ENCODE peak calls at places on chromosome 7, in seven cellular contexts. M is sigmoid colon, B is IMR-90, I is OCI-LY7, N is tibial artery, V is aorta, Y is mesenchymal stem cell. R is an unnamed sample.

GRCh38 chr7:139099181-139099947 is 10.2 kb downstream of the ZC3HAV1 start:
- DNase-seq in I (no peak), N (no peak), Y (peak; percentile 36), V (no peak), B (peak; percentile 23), M (no peak), R (no peak)

GRCh38 chr7:33220231-33220630 is 90.9 kb downstream of the BBS9 start:
- DNase-seq in Y (no peak), N (no peak), M (no peak), I (no peak), V (no peak), B (no peak), R (no peak)

GRCh38 chr7:1248459-1249131 is 15.9 kb downstream of the UNCX start:
- DNase-seq in V (peak; percentile 26), M (no peak), I (no peak), N (no peak), Y (no peak), B (no peak), R (no peak)

GRCh38 chr7:33597181-33597580 is 308.2 kb upstream of the BMPER start:
- DNase-seq in B (no peak), Y (no peak), N (no peak), V (no peak), M (no peak), I (no peak), R (peak; percentile 51)

GRCh38 chr7:38393874-38394273 is 120.4 kb upstream of the TARP start:
- DNase-seq in M (no peak), N (no peak), B (no peak), V (no peak), I (peak; percentile 15), Y (no peak), R (no peak)

GRCh38 chr7:11650030-11650429 is 182.0 kb downstream of the THSD7A start:
- DNase-seq in B (no peak), M (no peak), Y (peak; percentile 5), N (no peak), V (no peak), I (no peak), R (no peak)

GRCh38 chr7:11191574-11192220 is 218.0 kb downstream of the PHF14 start:
- DNase-seq in B (no peak), V (no peak), N (no peak), M (no peak), I (no peak), Y (no peak), R (no peak)

GRCh38 chr7:128859232-128860157 is 3.2 kb upstream of the ATP6V1F start:
- DNase-seq in V (no peak), I (peak; percentile 28), N (no peak), B (no peak), Y (no peak), M (no peak), R (no peak)

GRCh38 chr7:150986099-150986512 is 4.7 kb upstream of the NOS3 start:
- DNase-seq in N (no peak), V (peak; percentile 67), I (peak; percentile 61), Y (peak; percentile 66), B (peak; percentile 48), M (no peak), R (peak; percentile 38)

GRCh38 chr7:66921396-66921917 is 432 bp downstream of the TMEM248 start:
- DNase-seq in I (no peak), M (peak; percentile 70), N (peak; percentile 74), Y (peak; percentile 56), B (peak; percentile 52), V (peak; percentile 59), R (peak; percentile 21)

GRCh38 chr7:134660961-134661376 is 14.3 kb downstream of the BPGM start:
- DNase-seq in Y (peak; percentile 77), M (no peak), N (no peak), V (no peak), B (peak; percentile 88), I (no peak), R (peak; percentile 83)

GRCh38 chr7:37289347-37289746 is 159.3 kb downstream of the ELMO1 start:
- DNase-seq in V (no peak), N (no peak), B (no peak), Y (no peak), M (no peak), I (no peak), R (no peak)

GRCh38 chr7:46391215-46391614 is 470.1 kb upstream of the IGFBP3 start:
- DNase-seq in B (peak; percentile 2), M (no peak), N (no peak), Y (peak; percentile 77), I (no peak), V (no peak), R (no peak)

GRCh38 chr7:1235501-1236131 is 2.9 kb downstream of the UNCX start:
- DNase-seq in N (no peak), Y (no peak), M (no peak), B (no peak), V (peak; percentile 26), I (no peak), R (peak; percentile 23)

GRCh38 chr7:110010379-110010778 is 1080.5 kb upstream of the LRRN3 start:
- DNase-seq in Y (no peak), V (no peak), N (no peak), B (no peak), I (no peak), M (no peak), R (peak; percentile 20)

GRCh38 chr7:80288175-80289122 is 153.8 kb downstream of the GNAI1 start:
- DNase-seq in Y (peak; percentile 63), V (no peak), I (no peak), N (no peak), M (no peak), B (peak; percentile 84), R (no peak)

GRCh38 chr7:150345012-150345411 is 3.6 kb upstream of the RARRES2 start:
- DNase-seq in Y (no peak), M (no peak), B (no peak), I (no peak), N (no peak), V (no peak), R (no peak)

GRCh38 chr7:110975476-110975875 is 115.5 kb upstream of the LRRN3 start:
- DNase-seq in I (no peak), M (no peak), V (no peak), N (no peak), B (no peak), Y (no peak), R (no peak)

GRCh38 chr7:22849158-22849557 is 26.5 kb upstream of the TOMM7 start:
- DNase-seq in B (no peak), N (no peak), V (no peak), M (no peak), I (no peak), Y (no peak), R (no peak)

GRCh38 chr7:123615344-123615743 is 13.7 kb downstream of the ASB15 start:
- DNase-seq in I (no peak), Y (peak; percentile 69), B (peak; percentile 59), V (no peak), N (no peak), M (no peak), R (no peak)

GRCh38 chr7:2490306-2490705 is 14.1 kb upstream of the GRIFIN start:
- DNase-seq in V (no peak), B (no peak), Y (no peak), N (no peak), I (no peak), M (no peak), R (no peak)
- H3K27ac ChIP-seq in V (no peak overlapping the region), B (no peak overlapping the region), Y (no peak overlapping the region), N (peak overlapping the region; percentile 36), I (no peak overlapping the region), M (peak overlapping the region; percentile 28), R (no peak overlapping the region)

DNA sequence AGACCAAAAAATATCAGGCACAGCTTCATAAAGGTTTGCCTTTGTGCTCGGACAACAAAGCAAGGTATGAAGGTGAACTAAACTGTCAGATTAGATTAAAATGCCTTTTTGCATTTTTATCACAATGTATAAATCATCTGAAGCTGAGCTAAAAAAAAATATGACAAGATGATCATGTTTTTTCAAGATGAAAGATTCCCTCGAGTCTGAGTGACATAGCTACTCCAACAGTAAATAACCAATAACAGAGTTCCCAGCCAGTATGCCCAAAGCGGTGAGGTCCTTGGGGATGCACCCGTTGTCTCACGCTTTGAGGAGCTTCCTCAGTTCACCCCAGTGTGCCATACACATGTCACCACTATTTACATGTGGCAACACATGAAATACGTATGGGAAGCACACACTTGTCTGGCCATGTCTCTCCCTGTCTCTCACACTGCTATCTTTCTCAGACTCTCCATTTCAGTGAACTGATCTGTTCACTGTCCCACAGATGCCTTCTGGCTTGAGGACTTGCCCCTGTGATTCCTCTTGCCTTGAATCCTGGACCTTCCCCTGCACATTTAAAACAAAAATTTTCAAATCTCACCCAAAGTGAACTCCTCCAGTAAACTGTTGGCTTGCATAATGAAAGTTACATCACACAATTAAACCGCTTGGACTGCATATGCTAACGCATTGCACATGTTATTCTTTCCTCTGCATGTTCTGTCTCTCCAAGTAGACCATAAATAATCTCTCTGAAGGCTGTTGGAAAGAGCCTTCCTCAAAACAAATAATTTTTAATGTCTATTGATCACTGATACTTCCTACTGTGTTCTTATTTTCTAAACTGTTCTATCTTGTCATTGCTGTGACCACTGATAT is 2.5 kb upstream of the PIK3CG start:
- DNase-seq in B (peak; percentile 25), V (no peak), I (no peak), Y (no peak), N (no peak), M (no peak), R (no peak)
- H3K4me3 ChIP-seq in B (no peak overlapping the region), V (no peak overlapping the region), I (no peak overlapping the region), Y (no peak overlapping the region), N (no peak overlapping the region), M (no peak overlapping the region), R (no peak overlapping the region)

DNA sequence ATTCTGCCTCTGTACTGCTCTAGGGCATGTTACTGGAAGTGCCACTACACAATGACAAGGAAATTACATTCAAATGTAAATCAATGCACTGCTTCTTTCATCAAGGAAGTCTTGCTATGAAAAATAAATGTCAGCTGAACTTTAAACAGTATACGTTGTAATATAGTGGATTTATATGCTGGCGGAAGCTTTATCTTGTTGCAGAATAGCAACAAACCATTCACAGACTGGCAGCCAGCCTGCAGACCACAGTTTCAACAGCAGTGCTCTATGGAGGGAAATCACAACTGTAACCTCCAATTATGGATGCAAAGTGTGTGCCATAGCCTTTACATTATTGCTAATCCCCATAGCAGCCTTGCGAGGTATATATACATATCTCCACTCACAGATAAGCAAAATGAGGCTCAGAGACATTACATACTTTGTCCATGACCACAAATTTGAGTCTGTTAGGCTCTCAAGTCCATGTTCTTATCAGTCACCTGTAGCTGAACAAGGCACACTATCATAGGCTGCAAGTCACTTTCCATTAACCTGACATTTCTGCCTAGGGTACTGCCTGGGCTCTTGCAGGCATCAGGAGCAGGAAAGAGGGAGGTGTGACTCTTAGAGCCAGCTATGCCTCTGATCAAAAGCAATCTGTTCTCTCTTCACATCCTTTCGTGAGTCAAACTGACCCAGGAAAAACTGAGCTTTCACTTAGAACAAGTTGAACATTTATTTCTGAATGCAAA is 22.6 kb downstream of the COL28A1 start:
- DNase-seq in N (no peak), M (no peak), B (peak; percentile 8), I (no peak), Y (no peak), V (no peak), R (no peak)
- H3K27ac ChIP-seq in N (no peak overlapping the region), M (peak overlapping the region; percentile 12), B (no peak overlapping the region), I (no peak overlapping the region), Y (no peak overlapping the region), V (no peak overlapping the region), R (no peak overlapping the region)

DNA sequence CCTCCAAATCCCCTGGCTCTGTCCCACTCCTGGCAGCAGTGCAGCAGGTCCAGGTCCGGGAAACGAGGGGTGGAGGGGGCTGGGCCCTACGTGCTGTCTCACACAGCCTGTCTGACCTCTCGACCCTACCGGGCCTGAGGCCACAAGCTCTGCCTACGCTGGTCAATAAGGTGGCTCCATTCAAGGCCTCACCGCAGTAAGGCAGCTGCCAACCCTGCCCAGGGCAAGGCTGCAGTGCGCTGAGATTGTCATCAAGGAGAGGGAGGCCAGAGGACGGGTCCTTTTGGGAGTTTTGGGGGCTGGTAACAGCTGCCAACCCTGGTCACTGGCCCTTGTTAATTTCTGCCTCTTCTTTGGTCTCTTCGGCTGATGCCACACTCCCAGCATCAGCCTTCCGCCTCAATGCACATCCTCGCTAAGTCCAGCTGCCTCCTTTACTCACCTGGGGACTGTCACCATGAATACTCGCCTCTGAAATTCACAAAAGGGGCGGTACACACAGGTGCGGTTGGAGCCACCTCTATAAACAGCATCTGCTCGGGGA is 3.5 kb downstream of the EPO start:
- DNase-seq in Y (no peak), I (no peak), B (no peak), V (no peak), N (no peak), M (no peak), R (no peak)
- H3K4me3 ChIP-seq in Y (no peak overlapping the region), I (no peak overlapping the region), B (no peak overlapping the region), V (no peak overlapping the region), N (no peak overlapping the region), M (no peak overlapping the region), R (no peak overlapping the region)